ENCODE peak calls at places on chromosomes 3 and 15, in seven cellular contexts. One of them, this sample, is unnamed. For H3K27me3 and H3K4me1, the result is how much of the 10 kb centered on the place peaks cover.

GRCh38 chr3:141167681-141168080 is 63.9 kb upstream of the PXYLP1 start:
- DNase-seq in CD8-positive, alpha-beta T cell: no peak
- DNase-seq in cardiac muscle cell: no peak
- DNase-seq in testis: no peak
- DNase-seq in GM23248: no peak
- DNase-seq in MM.1S: no peak
- DNase-seq in mesendoderm: no peak
- DNase-seq in this sample: no peak

GRCh38 chr3:65052101-65052500 is 364.3 kb upstream of the ADAMTS9 start:
- DNase-seq in MM.1S: peak
- DNase-seq in testis: no peak
- DNase-seq in CD8-positive, alpha-beta T cell: no peak
- DNase-seq in mesendoderm: peak
- DNase-seq in GM23248: no peak
- DNase-seq in cardiac muscle cell: peak
- DNase-seq in this sample: no peak

GRCh38 chr3:11558002-11558401 is 85.7 kb downstream of the VGLL4 start:
- DNase-seq in MM.1S: no peak
- DNase-seq in cardiac muscle cell: peak
- DNase-seq in mesendoderm: no peak
- DNase-seq in testis: no peak
- DNase-seq in GM23248: peak
- DNase-seq in CD8-positive, alpha-beta T cell: no peak
- DNase-seq in this sample: no peak

GRCh38 chr15:29126821-29127461 is 142.7 kb downstream of the NSMCE3 start:
- DNase-seq in mesendoderm: peak
- DNase-seq in cardiac muscle cell: no peak
- DNase-seq in testis: no peak
- DNase-seq in MM.1S: no peak
- DNase-seq in CD8-positive, alpha-beta T cell: no peak
- DNase-seq in GM23248: no peak
- DNase-seq in this sample: no peak

GRCh38 chr15:65824941-65825544 is 33.0 kb upstream of the DENND4A start:
- DNase-seq in CD8-positive, alpha-beta T cell: no peak
- DNase-seq in testis: no peak
- DNase-seq in cardiac muscle cell: peak
- DNase-seq in MM.1S: no peak
- DNase-seq in GM23248: peak
- DNase-seq in mesendoderm: no peak
- DNase-seq in this sample: no peak

GRCh38 chr3:122025296-122025695 is 3.2 kb upstream of the ILDR1 start:
- DNase-seq in cardiac muscle cell: peak
- DNase-seq in MM.1S: peak
- DNase-seq in GM23248: no peak
- DNase-seq in testis: no peak
- DNase-seq in mesendoderm: no peak
- DNase-seq in CD8-positive, alpha-beta T cell: no peak
- DNase-seq in this sample: no peak

GRCh38 chr3:153980252-153980590 is 141.0 kb upstream of the ARHGEF26 start:
- DNase-seq in GM23248: no peak
- DNase-seq in mesendoderm: peak
- DNase-seq in cardiac muscle cell: no peak
- DNase-seq in CD8-positive, alpha-beta T cell: no peak
- DNase-seq in MM.1S: no peak
- DNase-seq in testis: no peak
- DNase-seq in this sample: no peak

GRCh38 chr15:84081391-84082168 is 154.0 kb upstream of the GOLGA6L4 start:
- DNase-seq in CD8-positive, alpha-beta T cell: no peak
- DNase-seq in GM23248: no peak
- DNase-seq in testis: no peak
- DNase-seq in MM.1S: no peak
- DNase-seq in cardiac muscle cell: no peak
- DNase-seq in mesendoderm: no peak
- DNase-seq in this sample: no peak

GRCh38 chr3:175248832-175249231 is 389.7 kb downstream of the NAALADL2 start:
- DNase-seq in testis: no peak
- DNase-seq in mesendoderm: no peak
- DNase-seq in cardiac muscle cell: no peak
- DNase-seq in GM23248: no peak
- DNase-seq in CD8-positive, alpha-beta T cell: no peak
- DNase-seq in MM.1S: no peak
- DNase-seq in this sample: no peak

GRCh38 chr3:74801924-74802323 is 187.5 kb upstream of the CNTN3 start:
- DNase-seq in CD8-positive, alpha-beta T cell: no peak
- DNase-seq in MM.1S: peak
- DNase-seq in GM23248: no peak
- DNase-seq in testis: no peak
- DNase-seq in cardiac muscle cell: no peak
- DNase-seq in mesendoderm: no peak
- DNase-seq in this sample: no peak

DNA sequence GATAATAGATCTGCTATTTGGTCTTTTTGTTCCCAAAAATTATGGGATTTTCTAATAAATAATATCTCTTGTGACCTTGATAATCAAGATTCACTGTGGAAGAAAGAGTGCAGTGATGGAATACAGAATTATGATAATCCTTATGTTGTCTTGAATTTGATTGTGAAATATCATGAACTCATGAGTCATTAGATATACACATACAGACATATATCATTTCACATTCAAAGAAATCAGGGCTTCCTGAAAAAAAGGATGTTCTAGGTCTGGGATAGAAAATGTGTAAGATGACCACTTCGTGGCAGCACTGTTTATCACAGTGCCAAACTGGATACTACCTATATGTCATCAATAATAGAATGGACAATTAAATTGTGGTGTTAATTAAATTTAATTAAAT is 97.7 kb downstream of the DPH6 start:
- DNase-seq in GM23248: no peak
- DNase-seq in CD8-positive, alpha-beta T cell: no peak
- DNase-seq in testis: no peak
- DNase-seq in cardiac muscle cell: no peak
- DNase-seq in mesendoderm: no peak
- DNase-seq in MM.1S: no peak
- DNase-seq in this sample: no peak
- H3K4me3 ChIP-seq in GM23248: no peak
- H3K4me3 ChIP-seq in CD8-positive, alpha-beta T cell: no peak
- H3K4me3 ChIP-seq in testis: no peak
- H3K4me3 ChIP-seq in cardiac muscle cell: no peak
- H3K4me3 ChIP-seq in mesendoderm: no peak
- H3K4me3 ChIP-seq in MM.1S: no peak
- H3K4me3 ChIP-seq in this sample: no peak

GRCh38 chr15:93414576-93415231 is 325.7 kb upstream of the RGMA start:
- DNase-seq in GM23248: no peak
- DNase-seq in MM.1S: no peak
- DNase-seq in mesendoderm: no peak
- DNase-seq in cardiac muscle cell: no peak
- DNase-seq in CD8-positive, alpha-beta T cell: no peak
- DNase-seq in testis: no peak
- DNase-seq in this sample: no peak
- H3K27me3 ChIP-seq in GM23248: under half
- H3K27me3 ChIP-seq in MM.1S: under half
- H3K27me3 ChIP-seq in mesendoderm: under half
- H3K27me3 ChIP-seq in cardiac muscle cell: under half
- H3K27me3 ChIP-seq in CD8-positive, alpha-beta T cell: under half
- H3K27me3 ChIP-seq in testis: under half
- H3K27me3 ChIP-seq in this sample: under half

GRCh38 chr3:126343675-126344074 is 13.5 kb downstream of the KLF15 start:
- DNase-seq in MM.1S: no peak
- DNase-seq in mesendoderm: no peak
- DNase-seq in CD8-positive, alpha-beta T cell: peak
- DNase-seq in GM23248: no peak
- DNase-seq in testis: peak
- DNase-seq in cardiac muscle cell: no peak
- DNase-seq in this sample: no peak

GRCh38 chr3:126344380-126345041 is 12.7 kb downstream of the KLF15 start:
- DNase-seq in GM23248: no peak
- DNase-seq in MM.1S: no peak
- DNase-seq in testis: peak
- DNase-seq in mesendoderm: no peak
- DNase-seq in CD8-positive, alpha-beta T cell: no peak
- DNase-seq in cardiac muscle cell: no peak
- DNase-seq in this sample: no peak

GRCh38 chr3:126345641-126346460 is 11.4 kb downstream of the KLF15 start:
- DNase-seq in CD8-positive, alpha-beta T cell: peak
- DNase-seq in mesendoderm: no peak
- DNase-seq in cardiac muscle cell: no peak
- DNase-seq in testis: peak
- DNase-seq in MM.1S: peak
- DNase-seq in GM23248: no peak
- DNase-seq in this sample: no peak

GRCh38 chr3:126346466-126346865 is 10.7 kb downstream of the KLF15 start:
- DNase-seq in MM.1S: no peak
- DNase-seq in cardiac muscle cell: no peak
- DNase-seq in mesendoderm: no peak
- DNase-seq in GM23248: no peak
- DNase-seq in CD8-positive, alpha-beta T cell: no peak
- DNase-seq in testis: no peak
- DNase-seq in this sample: no peak

DNA sequence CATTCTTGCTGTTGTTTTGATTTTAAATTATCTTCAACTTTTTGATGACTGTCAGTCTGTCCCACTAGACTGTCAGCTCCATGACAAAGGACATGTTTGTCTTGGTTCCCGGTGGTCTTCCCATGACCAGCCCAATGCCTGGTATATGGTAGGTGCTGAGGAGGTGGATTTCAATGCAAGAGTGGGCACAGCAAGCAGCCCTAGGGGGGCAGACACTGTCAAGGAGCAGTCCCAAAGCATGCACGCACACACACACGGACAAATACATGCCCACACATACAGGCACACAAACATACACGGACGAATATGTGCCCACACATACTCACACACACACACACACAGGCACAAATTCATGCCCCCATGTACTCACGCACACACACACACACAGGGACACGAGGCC is 12.0 kb downstream of the KLF15 start:
- DNase-seq in testis: no peak
- DNase-seq in mesendoderm: no peak
- DNase-seq in cardiac muscle cell: no peak
- DNase-seq in CD8-positive, alpha-beta T cell: no peak
- DNase-seq in MM.1S: no peak
- DNase-seq in GM23248: no peak
- DNase-seq in this sample: no peak
- H3K4me1 ChIP-seq in testis: under half
- H3K4me1 ChIP-seq in mesendoderm: under half
- H3K4me1 ChIP-seq in cardiac muscle cell: under half
- H3K4me1 ChIP-seq in CD8-positive, alpha-beta T cell: under half
- H3K4me1 ChIP-seq in MM.1S: under half
- H3K4me1 ChIP-seq in GM23248: under half
- H3K4me1 ChIP-seq in this sample: under half

DNA sequence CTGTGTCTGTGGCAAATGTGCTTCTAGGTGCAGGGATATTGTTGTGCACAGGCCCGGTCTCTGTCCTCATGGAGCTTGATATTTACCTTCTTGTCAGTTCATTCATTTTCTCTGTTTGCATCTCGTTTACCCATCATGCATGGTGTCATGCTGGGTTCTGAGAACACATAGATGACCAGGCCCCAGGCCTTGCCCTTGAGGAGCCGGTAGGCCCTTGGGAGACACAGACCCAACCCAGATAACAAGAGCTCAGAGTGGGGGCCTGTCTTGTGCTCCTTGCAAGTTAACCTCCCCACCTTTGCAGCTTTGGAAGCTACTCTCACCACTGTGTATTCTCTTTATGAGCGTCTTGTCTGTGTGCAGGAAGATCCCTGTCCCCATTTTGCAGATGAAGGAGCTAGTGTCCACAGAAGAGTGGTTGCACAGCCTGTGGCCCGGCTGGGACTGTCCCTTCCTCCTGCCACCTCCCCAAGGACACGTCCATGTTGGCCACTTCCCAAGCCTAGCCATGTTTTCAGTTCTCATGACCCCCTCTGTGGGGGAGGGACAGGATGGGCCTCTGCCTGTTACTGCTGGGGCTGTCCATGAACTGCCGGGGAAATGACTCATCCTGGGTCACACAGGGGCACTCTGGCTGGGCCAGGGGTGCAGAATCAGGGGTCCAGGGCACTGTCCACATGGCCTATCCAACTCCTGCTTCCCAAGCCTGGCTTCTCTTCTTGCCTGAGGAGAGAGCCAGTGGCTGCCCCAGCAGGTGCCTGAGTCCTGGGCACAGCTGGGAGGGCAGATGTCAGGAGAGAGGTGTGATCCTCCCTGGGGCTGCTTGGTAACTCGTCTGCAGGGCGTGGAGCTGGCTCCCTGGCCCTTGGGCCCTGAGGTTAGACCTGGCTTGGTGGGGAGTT is 3.4 kb downstream of the SNX33 start:
- DNase-seq in cardiac muscle cell: peak
- DNase-seq in mesendoderm: no peak
- DNase-seq in GM23248: peak
- DNase-seq in MM.1S: no peak
- DNase-seq in testis: peak
- DNase-seq in CD8-positive, alpha-beta T cell: no peak
- DNase-seq in this sample: no peak
- H3K4me3 ChIP-seq in cardiac muscle cell: no peak
- H3K4me3 ChIP-seq in mesendoderm: no peak
- H3K4me3 ChIP-seq in GM23248: peak
- H3K4me3 ChIP-seq in MM.1S: no peak
- H3K4me3 ChIP-seq in testis: no peak
- H3K4me3 ChIP-seq in CD8-positive, alpha-beta T cell: no peak
- H3K4me3 ChIP-seq in this sample: no peak

GRCh38 chr3:1375145-1375544 is 282.3 kb downstream of the CNTN6 start:
- DNase-seq in mesendoderm: no peak
- DNase-seq in MM.1S: no peak
- DNase-seq in testis: no peak
- DNase-seq in GM23248: no peak
- DNase-seq in CD8-positive, alpha-beta T cell: no peak
- DNase-seq in cardiac muscle cell: no peak
- DNase-seq in this sample: no peak

DNA sequence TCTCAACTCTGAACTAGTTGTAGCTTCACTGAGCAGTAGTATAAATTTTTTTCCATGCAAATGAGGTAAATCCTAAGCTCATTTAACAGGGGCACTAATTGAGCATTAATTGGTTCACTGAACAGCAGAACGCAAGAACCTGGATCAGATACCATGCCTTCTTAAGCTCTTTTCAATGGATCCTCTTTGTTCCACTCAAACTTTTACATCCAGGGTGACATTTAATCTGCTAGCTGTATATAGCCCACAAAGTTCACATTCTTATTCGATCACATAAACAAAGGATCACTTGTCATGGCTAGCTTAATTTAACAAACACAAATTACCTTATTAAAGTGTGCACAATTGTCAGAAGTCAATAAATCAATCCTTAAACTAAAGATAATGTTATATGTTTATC is 281.6 kb downstream of the CNTN6 start:
- DNase-seq in GM23248: no peak
- DNase-seq in CD8-positive, alpha-beta T cell: no peak
- DNase-seq in mesendoderm: no peak
- DNase-seq in testis: no peak
- DNase-seq in MM.1S: no peak
- DNase-seq in cardiac muscle cell: no peak
- DNase-seq in this sample: no peak
- H3K27me3 ChIP-seq in GM23248: under half
- H3K27me3 ChIP-seq in CD8-positive, alpha-beta T cell: under half
- H3K27me3 ChIP-seq in mesendoderm: under half
- H3K27me3 ChIP-seq in testis: under half
- H3K27me3 ChIP-seq in MM.1S: under half
- H3K27me3 ChIP-seq in cardiac muscle cell: under half
- H3K27me3 ChIP-seq in this sample: under half